ENCODE peak calls at places on chromosomes 5 and 9, in eight cellular contexts. X is uterus, W is A549, I is HCT116, N is fibroblast of lung, D is H9, B is fibroblast of the aortic adventitia, P is HFFc6. H is an unnamed sample.

GRCh38 chr9:121718063-121718462 is 66.6 kb downstream of the DAB2IP start:
- DNase-seq in I (no peak), X (peak; percentile 66), N (peak; percentile 74), P (peak; percentile 54), W (no peak), D (no peak), B (no peak), H (no peak)

GRCh38 chr9:26975728-26976707 is 19.8 kb downstream of the IFT74 start:
- DNase-seq in P (peak; percentile 28), W (peak; percentile 72), D (peak; percentile 89), B (peak; percentile 81), N (peak; percentile 23), I (peak; percentile 48), X (no peak), H (no peak)

GRCh38 chr5:74673011-74673790 is 11.8 kb upstream of the HEXB start:
- DNase-seq in I (peak; percentile 24), X (peak; percentile 26), B (peak; percentile 77), D (no peak), P (peak; percentile 57), N (peak; percentile 43), W (peak; percentile 50), H (no peak)

GRCh38 chr5:35003018-35003957 is 44.5 kb downstream of the AGXT2 start:
- DNase-seq in D (peak; percentile 71), B (peak; percentile 59), P (peak; percentile 12), X (peak; percentile 49), I (peak; percentile 29), W (peak; percentile 54), N (peak; percentile 26), H (no peak)

GRCh38 chr5:138508958-138509357 is 34.1 kb downstream of the ETF1 start:
- DNase-seq in X (no peak), P (no peak), I (no peak), W (no peak), B (no peak), N (no peak), D (no peak), H (no peak)

GRCh38 chr9:27473135-27473534 is 51.0 kb upstream of the IFNK start:
- DNase-seq in X (peak; percentile 69), P (no peak), N (peak; percentile 12), W (no peak), I (no peak), D (no peak), B (no peak), H (no peak)

GRCh38 chr9:111974092-111974681 is 77.6 kb downstream of the UGCG start:
- DNase-seq in D (no peak), B (peak; percentile 78), X (no peak), N (peak; percentile 76), I (no peak), W (no peak), P (peak; percentile 43), H (no peak)

GRCh38 chr5:149854881-149855280 is 89.7 kb downstream of the PDE6A start:
- DNase-seq in W (no peak), P (no peak), I (no peak), N (no peak), D (no peak), B (no peak), X (no peak), H (no peak)

GRCh38 chr9:73093740-73094379 is 57.8 kb upstream of the ANXA1 start:
- DNase-seq in P (peak; percentile 5), I (no peak), B (peak; percentile 56), X (no peak), N (peak; percentile 8), W (no peak), D (no peak), H (no peak)

GRCh38 chr9:112348257-112348992 is 15.0 kb upstream of the PTBP3 start:
- DNase-seq in N (peak; percentile 71), D (peak; percentile 64), W (peak; percentile 95), P (peak; percentile 29), B (peak; percentile 77), I (no peak), X (peak; percentile 76), H (peak; percentile 53)

GRCh38 chr9:75265525-75265972 is 177.2 kb downstream of the OSTF1 start:
- DNase-seq in B (peak; percentile 61), P (peak; percentile 32), I (peak; percentile 15), X (peak; percentile 19), D (peak; percentile 41), N (peak; percentile 17), W (peak; percentile 36), H (no peak)

GRCh38 chr9:133417541-133418461 is at the start of gene REXO4:
- DNase-seq in W (peak; percentile 89), N (peak; percentile 87), B (peak; percentile 88), D (peak; percentile 93), I (peak; percentile 85), P (peak; percentile 76), X (peak; percentile 78), H (peak; percentile 86)

GRCh38 chr5:143618146-143618545 is 193.8 kb upstream of the HMHB1 start:
- DNase-seq in W (no peak), X (no peak), P (no peak), B (no peak), I (no peak), D (no peak), N (no peak), H (no peak)

GRCh38 chr9:129731477-129732085 is 21.3 kb downstream of the PTGES start:
- DNase-seq in P (no peak), I (no peak), N (no peak), B (no peak), W (no peak), X (no peak), D (no peak), H (no peak)

GRCh38 chr9:129736334-129736733 is 16.5 kb downstream of the PTGES start:
- DNase-seq in P (no peak), I (no peak), D (no peak), W (no peak), B (no peak), N (no peak), X (no peak), H (no peak)

GRCh38 chr9:129732946-129733631 is 19.8 kb downstream of the PTGES start:
- DNase-seq in W (no peak), B (no peak), P (no peak), N (no peak), I (no peak), X (no peak), D (no peak), H (no peak)

GRCh38 chr9:129735546-129735945 is 17.3 kb downstream of the PTGES start:
- DNase-seq in I (no peak), P (no peak), X (no peak), N (no peak), W (no peak), D (no peak), B (no peak), H (no peak)

GRCh38 chr9:129733632-129733953 is 19.2 kb downstream of the PTGES start:
- DNase-seq in N (no peak), I (no peak), P (no peak), B (no peak), D (no peak), W (no peak), X (no peak), H (no peak)
- TF ChIP-seq CTCF in N (no peak), I (no peak), P (no peak), B (no peak), D (no peak), W (no peak), X (no peak), H (no peak)

GRCh38 chr5:95424526-95424925 is 33.4 kb downstream of the FAM81B start:
- DNase-seq in X (no peak), W (no peak), D (no peak), B (no peak), N (no peak), I (no peak), P (no peak), H (no peak)
- TF ChIP-seq CTCF in X (no peak), W (no peak), D (no peak), B (no peak), N (no peak), I (no peak), P (no peak), H (no peak)

GRCh38 chr5:14945450-14945849 is 73.9 kb upstream of the ANKH start:
- DNase-seq in P (no peak), D (no peak), W (peak; percentile 46), I (no peak), N (peak; percentile 54), B (peak; percentile 9), X (no peak), H (no peak)

GRCh38 chr5:14948341-14948830 is 76.8 kb upstream of the ANKH start:
- DNase-seq in N (peak; percentile 59), B (no peak), D (no peak), I (no peak), W (no peak), X (no peak), P (no peak), H (no peak)

GRCh38 chr5:14945021-14945420 is 73.4 kb upstream of the ANKH start:
- DNase-seq in X (no peak), B (no peak), N (no peak), D (no peak), P (no peak), W (peak; percentile 76), I (no peak), H (no peak)

GRCh38 chr5:14942212-14942611 is 70.6 kb upstream of the ANKH start:
- DNase-seq in B (no peak), W (no peak), I (no peak), D (no peak), X (no peak), P (no peak), N (peak; percentile 62), H (no peak)

DNA sequence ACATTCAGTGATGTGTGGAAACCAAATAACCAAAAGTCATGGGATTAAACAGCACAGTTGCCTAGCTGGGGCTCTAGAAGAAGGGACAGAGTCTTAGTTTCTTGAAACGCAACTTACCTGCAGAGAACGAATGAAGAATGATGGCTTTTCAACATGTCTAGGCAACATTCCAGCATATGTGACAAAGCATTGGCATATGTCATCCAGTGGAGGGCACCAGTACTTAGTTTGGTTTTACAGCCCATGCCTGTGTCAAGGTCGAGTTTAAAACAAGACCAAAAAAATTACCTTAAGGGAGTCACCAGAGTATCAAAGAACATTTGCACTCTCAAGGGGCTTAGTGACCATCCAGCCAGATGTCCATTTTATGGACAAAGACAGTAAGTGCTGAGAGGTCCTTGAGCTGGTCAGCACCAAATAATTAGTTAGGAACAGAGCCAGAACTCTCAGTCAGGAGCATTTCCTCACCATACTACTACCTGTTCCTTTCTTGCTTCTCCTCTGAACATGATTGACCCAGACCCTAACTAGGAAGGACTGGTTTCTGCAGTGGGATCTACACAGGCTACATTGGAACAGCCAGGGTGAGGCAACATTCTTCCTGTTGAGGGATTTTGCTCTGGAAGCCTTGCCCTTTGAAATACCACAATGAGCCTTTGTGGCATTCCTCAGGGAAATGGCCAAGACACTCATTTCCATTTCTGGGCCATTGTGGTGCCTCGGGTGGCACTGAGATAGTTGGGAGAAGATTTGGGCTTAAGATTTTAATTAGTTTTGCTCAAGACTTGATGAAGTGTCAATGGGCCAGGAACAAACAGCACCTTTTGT is 75.4 kb upstream of the ANKH start:
- DNase-seq in P (no peak), D (no peak), X (no peak), B (no peak), N (no peak), W (peak; percentile 55), I (peak; percentile 37), H (no peak)
- TF ChIP-seq CTCF in P (peak; percentile 58), D (peak; percentile 58), X (no peak), B (no peak), N (no peak), W (peak; percentile 33), I (peak; percentile 60), H (no peak)

DNA sequence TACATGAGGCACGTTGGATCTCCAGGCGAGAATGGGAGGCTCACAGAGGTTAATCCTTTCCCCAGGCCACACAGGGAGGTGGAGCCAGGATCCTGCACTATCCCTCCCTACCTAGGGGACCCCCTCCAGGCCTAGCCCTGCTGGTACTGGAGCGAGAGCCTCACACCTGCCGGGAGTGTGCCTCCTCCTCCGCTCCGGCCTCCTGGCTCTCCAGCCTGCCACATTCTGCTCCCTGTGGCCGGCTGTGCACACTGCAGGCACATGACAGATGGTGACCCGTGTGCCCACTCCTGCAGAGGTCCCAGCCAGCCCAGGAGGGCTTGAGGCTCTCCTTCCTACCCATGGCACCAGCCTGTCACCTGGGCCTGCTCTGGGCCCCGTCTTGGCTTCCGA is 93.4 kb downstream of the RXRA start:
- DNase-seq in P (no peak), B (no peak), W (peak; percentile 39), N (no peak), I (no peak), D (peak; percentile 77), X (no peak), H (no peak)
- TF ChIP-seq CTCF in P (peak; percentile 61), B (no peak), W (peak; percentile 30), N (no peak), I (peak; percentile 54), D (peak; percentile 65), X (no peak), H (no peak)